ENCODE peak calls at places on chromosomes 5 and 9, in six cellular contexts. A is esophagus squamous epithelium, D is endothelial cell of umbilical vein, V is ovary, F is heart left ventricle, H is stomach. Y is an unnamed sample.

GRCh38 chr5:2205185-2205585 is 322.5 kb upstream of the IRX4 start:
- DNase-seq in F (no peak), A (no peak), V (no peak), D (no peak), H (no peak), Y (peak)

GRCh38 chr5:144328505-144328904 is 157.8 kb downstream of the KCTD16 start:
- DNase-seq in A (no peak), H (no peak), F (no peak), D (no peak), V (no peak), Y (no peak)

GRCh38 chr9:123349691-123350480 is 6.1 kb upstream of the CRB2 start:
- DNase-seq in A (no peak), D (peak), V (peak), H (peak), F (no peak), Y (peak)

GRCh38 chr9:93305497-93306020 is 121.6 kb downstream of the WNK2 start:
- DNase-seq in A (no peak), F (no peak), D (no peak), H (peak), V (peak), Y (no peak)

GRCh38 chr9:127059648-127060365 is 62.6 kb downstream of the ANGPTL2 start:
- DNase-seq in A (no peak), H (no peak), V (no peak), D (no peak), F (no peak), Y (no peak)

GRCh38 chr5:76717222-76718083 is 1.5 kb downstream of the F2R start:
- DNase-seq in H (no peak), A (no peak), F (no peak), D (no peak), V (no peak), Y (no peak)

GRCh38 chr5:39024005-39024404 is 50.2 kb downstream of the RICTOR start:
- DNase-seq in F (peak), V (no peak), A (no peak), H (no peak), D (no peak), Y (no peak)

GRCh38 chr5:35478856-35479682 is 138.6 kb upstream of the SPEF2 start:
- DNase-seq in V (no peak), H (no peak), D (peak), A (no peak), F (no peak), Y (no peak)

GRCh38 chr5:143101134-143101533 is 302.4 kb downstream of the NR3C1 start:
- DNase-seq in F (no peak), H (no peak), V (no peak), D (no peak), A (no peak), Y (no peak)

GRCh38 chr9:136399176-136400037 is 563 bp downstream of the SNAPC4 start:
- DNase-seq in D (peak), V (peak), H (no peak), A (no peak), F (no peak), Y (no peak)

GRCh38 chr9:119283118-119283794 is 86.0 kb downstream of the BRINP1 start:
- DNase-seq in A (no peak), D (no peak), V (no peak), F (peak), H (no peak), Y (no peak)

GRCh38 chr9:129027224-129027684 is 877 bp downstream of the SH3GLB2 start:
- DNase-seq in D (no peak), H (no peak), A (no peak), V (no peak), F (no peak), Y (no peak)

GRCh38 chr5:127697894-127698600 is 5.1 kb upstream of the CCDC192 start:
- DNase-seq in V (no peak), A (no peak), D (no peak), F (no peak), H (peak), Y (no peak)

GRCh38 chr9:696332-697090 is 145.0 kb upstream of the DMRT1 start:
- DNase-seq in A (no peak), F (peak), D (peak), H (no peak), V (no peak), Y (no peak)

GRCh38 chr9:124010665-124011321 is 775 bp upstream of the LHX2 start:
- DNase-seq in F (no peak), V (no peak), H (no peak), A (no peak), D (no peak), Y (no peak)

GRCh38 chr5:142170254-142170953 is 61.8 kb downstream of the NDFIP1 start:
- DNase-seq in D (no peak), V (no peak), F (no peak), A (no peak), H (no peak), Y (no peak)

GRCh38 chr9:77598961-77599360 is 49.2 kb downstream of the GNA14 start:
- DNase-seq in A (no peak), F (no peak), V (no peak), H (no peak), D (no peak), Y (no peak)

GRCh38 chr5:54889826-54890225 is 95.6 kb downstream of the ESM1 start:
- DNase-seq in F (no peak), H (no peak), A (no peak), D (peak), V (no peak), Y (no peak)

GRCh38 chr9:78369644-78370219 is 72.8 kb downstream of the PSAT1 start:
- DNase-seq in H (peak), V (peak), A (no peak), F (peak), D (peak), Y (peak)

GRCh38 chr5:95843733-95844223 is 21.3 kb upstream of the GLRX start:
- DNase-seq in D (no peak), V (no peak), F (no peak), H (peak), A (no peak), Y (peak)
- H3K4me3 ChIP-seq in D (no peak), V (no peak), F (no peak), H (no peak), A (no peak), Y (no peak)

GRCh38 chr5:10604975-10605374 is 41.1 kb downstream of the ANKRD33B start:
- DNase-seq in A (no peak), H (no peak), D (no peak), V (no peak), F (no peak), Y (no peak)

GRCh38 chr5:10607023-10607665 is 43.3 kb downstream of the ANKRD33B start:
- DNase-seq in A (no peak), F (peak), H (no peak), V (no peak), D (peak), Y (peak)

GRCh38 chr5:10610058-10610457 is 46.2 kb downstream of the ANKRD33B start:
- DNase-seq in F (no peak), A (no peak), H (no peak), V (no peak), D (no peak), Y (peak)

GRCh38 chr5:10611290-10611689 is 47.4 kb downstream of the ANKRD33B start:
- DNase-seq in F (no peak), H (no peak), A (no peak), V (no peak), D (no peak), Y (no peak)

DNA sequence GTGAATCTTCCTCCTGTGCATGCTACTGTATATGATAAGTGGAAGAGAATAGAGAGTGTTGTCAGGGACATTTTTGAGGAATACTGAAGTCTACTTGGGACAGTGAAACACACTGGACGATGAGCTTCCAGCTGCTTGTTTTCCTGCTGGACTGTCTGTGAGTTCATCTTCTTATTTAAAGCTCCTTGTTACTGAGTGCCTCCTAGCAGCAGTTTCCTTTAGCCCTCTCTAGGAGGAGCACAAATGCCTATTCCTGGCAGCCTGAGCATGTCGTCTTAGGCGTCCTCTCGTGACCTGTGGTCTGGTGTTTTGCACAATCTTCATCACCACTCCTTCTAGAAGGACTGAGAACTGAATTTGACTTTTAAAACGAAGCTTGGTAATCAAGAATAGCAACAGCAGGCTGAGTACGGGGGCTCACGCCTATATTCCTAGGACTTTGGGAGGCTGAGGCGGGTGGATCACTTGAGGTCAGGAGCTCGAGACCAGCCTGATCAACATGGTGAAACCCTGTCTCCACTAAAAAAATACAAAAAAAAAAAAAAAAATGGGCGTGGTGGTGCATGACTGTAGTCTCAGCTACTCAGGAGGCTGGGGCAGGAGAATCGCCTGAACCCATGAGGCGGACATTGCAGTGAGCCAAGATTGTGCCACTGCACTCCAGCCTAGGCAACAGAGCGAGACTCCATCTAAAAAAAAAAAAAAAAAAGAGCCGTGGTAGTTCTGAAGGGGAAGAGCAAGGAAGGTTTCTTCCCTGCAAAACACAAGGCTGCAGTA is 44.0 kb downstream of the ANKRD33B start:
- DNase-seq in D (peak), H (no peak), F (peak), V (no peak), A (no peak), Y (peak)
- TF ChIP-seq CTCF in D (no peak), H (no peak), F (peak), V (no peak), A (no peak), Y (no peak)

GRCh38 chr5:145978171-145978570 is 41.8 kb downstream of the SH3RF2 start:
- DNase-seq in H (no peak), F (no peak), V (no peak), D (no peak), A (no peak), Y (no peak)
- TF ChIP-seq POLR2A in H (no peak), F (no peak), V (no peak), D (no peak), A (no peak), Y (no peak)

GRCh38 chr5:126354012-126354856 is 69.0 kb upstream of the GRAMD2B start:
- DNase-seq in F (no peak), D (peak), V (no peak), A (no peak), H (no peak), Y (no peak)
- H3K4me3 ChIP-seq in F (peak), D (no peak), V (no peak), A (no peak), H (peak), Y (no peak)